ENCODE peak calls at places on chromosomes 1 and 21, in six cellular contexts. One of them, this sample, is unnamed.

GRCh38 chr1:38005195-38006007 is at the start of gene FHL3:
- DNase-seq in T-cell: no peak
- DNase-seq in tibial nerve: no peak
- DNase-seq in posterior vena cava: peak
- DNase-seq in psoas muscle: peak
- DNase-seq in AG04450: no peak
- DNase-seq in this sample: no peak

GRCh38 chr1:93958351-93959101 is 49.3 kb upstream of the GCLM start:
- DNase-seq in T-cell: no peak
- DNase-seq in tibial nerve: no peak
- DNase-seq in posterior vena cava: no peak
- DNase-seq in psoas muscle: no peak
- DNase-seq in AG04450: no peak
- DNase-seq in this sample: no peak

GRCh38 chr1:236147068-236147467 is 4.7 kb downstream of the GPR137B start:
- DNase-seq in T-cell: no peak
- DNase-seq in tibial nerve: peak
- DNase-seq in posterior vena cava: no peak
- DNase-seq in psoas muscle: no peak
- DNase-seq in AG04450: no peak
- DNase-seq in this sample: peak

GRCh38 chr1:41414716-41415306 is 53.6 kb downstream of the FOXO6 start:
- DNase-seq in T-cell: no peak
- DNase-seq in tibial nerve: no peak
- DNase-seq in posterior vena cava: no peak
- DNase-seq in psoas muscle: no peak
- DNase-seq in AG04450: no peak
- DNase-seq in this sample: no peak

GRCh38 chr1:150536836-150537731 is 12.1 kb upstream of the ADAMTSL4 start:
- DNase-seq in T-cell: no peak
- DNase-seq in tibial nerve: no peak
- DNase-seq in posterior vena cava: peak
- DNase-seq in psoas muscle: no peak
- DNase-seq in AG04450: no peak
- DNase-seq in this sample: no peak

GRCh38 chr1:232555581-232556189 is 74.2 kb downstream of the SIPA1L2 start:
- DNase-seq in T-cell: no peak
- DNase-seq in tibial nerve: no peak
- DNase-seq in posterior vena cava: no peak
- DNase-seq in psoas muscle: no peak
- DNase-seq in AG04450: no peak
- DNase-seq in this sample: no peak

GRCh38 chr1:227437495-227438008 is 119.3 kb upstream of the CDC42BPA start:
- DNase-seq in T-cell: no peak
- DNase-seq in tibial nerve: no peak
- DNase-seq in posterior vena cava: no peak
- DNase-seq in psoas muscle: no peak
- DNase-seq in AG04450: no peak
- DNase-seq in this sample: no peak

GRCh38 chr1:10867138-10867721 is 70.8 kb upstream of the CASZ1 start:
- DNase-seq in T-cell: peak
- DNase-seq in tibial nerve: peak
- DNase-seq in posterior vena cava: no peak
- DNase-seq in psoas muscle: peak
- DNase-seq in AG04450: no peak
- DNase-seq in this sample: peak

GRCh38 chr1:118159578-118159977 is 25.4 kb downstream of the SPAG17 start:
- DNase-seq in T-cell: no peak
- DNase-seq in tibial nerve: no peak
- DNase-seq in posterior vena cava: no peak
- DNase-seq in psoas muscle: no peak
- DNase-seq in AG04450: no peak
- DNase-seq in this sample: no peak

GRCh38 chr21:39633770-39634181 is 21.0 kb downstream of the B3GALT5 start:
- DNase-seq in T-cell: no peak
- DNase-seq in tibial nerve: no peak
- DNase-seq in posterior vena cava: no peak
- DNase-seq in psoas muscle: no peak
- DNase-seq in AG04450: peak
- DNase-seq in this sample: no peak

This sample was measured in colonic mucosa.